ENCODE peak calls at places on chromosomes 2 and 18, in nine cellular contexts. V is colonic mucosa; T is PC-3; G is IMR-90; Q is stomach; B is GM23248; M is CD8-positive, alpha-beta T cell; D is CD4-positive, CD25-positive, alpha-beta regulatory T cell; E is body of pancreas. J is an unnamed sample. For H3K27me3, the result is how much of the 10 kb centered on the place peaks cover.

GRCh38 chr2:98461650-98462049 is 17.0 kb downstream of the INPP4A start:
- DNase-seq in E (no peak), V (no peak), B (no peak), T (no peak), M (peak), G (no peak), D (no peak), Q (no peak), J (no peak)

GRCh38 chr18:12278153-12278764 is 24.1 kb downstream of the CIDEA start:
- DNase-seq in B (peak), E (no peak), G (peak), M (no peak), D (peak), T (peak), Q (no peak), V (no peak), J (no peak)

GRCh38 chr18:43625582-43625981 is 348.3 kb upstream of the SYT4 start:
- DNase-seq in D (no peak), M (no peak), T (no peak), Q (no peak), E (no peak), V (no peak), B (no peak), G (no peak), J (no peak)

GRCh38 chr2:33581857-33582256 is 17.2 kb downstream of the FAM98A start:
- DNase-seq in V (no peak), M (no peak), G (no peak), T (no peak), E (no peak), Q (no peak), B (no peak), D (peak), J (no peak)

GRCh38 chr2:97870396-97870843 is 125.3 kb downstream of the TMEM131 start:
- DNase-seq in E (no peak), T (peak), B (peak), D (peak), G (peak), V (no peak), Q (no peak), M (peak), J (peak)

GRCh38 chr2:106193491-106193976 is 567 bp downstream of the UXS1 start:
- DNase-seq in D (peak), M (no peak), B (peak), T (no peak), Q (peak), V (peak), E (peak), G (no peak), J (peak)

GRCh38 chr2:107721581-107721980 is 105.1 kb upstream of the RGPD4 start:
- DNase-seq in T (no peak), E (no peak), G (no peak), B (no peak), Q (no peak), V (no peak), D (no peak), M (no peak), J (no peak)

GRCh38 chr2:224142397-224143312 is 103.6 kb upstream of the SERPINE2 start:
- DNase-seq in D (no peak), V (no peak), Q (no peak), T (peak), G (peak), E (no peak), B (peak), M (no peak), J (no peak)

GRCh38 chr2:48148841-48149240 is 242.5 kb upstream of the FBXO11 start:
- DNase-seq in E (no peak), V (no peak), B (peak), T (no peak), M (no peak), G (no peak), D (no peak), Q (no peak), J (no peak)

GRCh38 chr18:46761054-46761769 is 4.4 kb upstream of the ST8SIA5 start:
- DNase-seq in E (no peak), D (no peak), T (no peak), B (no peak), G (no peak), M (no peak), V (no peak), Q (no peak), J (no peak)

GRCh38 chr18:46062781-46063180 is 9.3 kb downstream of the PSTPIP2 start:
- DNase-seq in E (no peak), T (no peak), G (no peak), M (peak), B (no peak), D (no peak), V (no peak), Q (no peak), J (no peak)

GRCh38 chr2:188378551-188378950 is 86.9 kb downstream of the GULP1 start:
- DNase-seq in B (no peak), T (no peak), E (no peak), M (no peak), V (no peak), G (peak), D (no peak), Q (no peak), J (no peak)

GRCh38 chr2:70927641-70928040 is 8.1 kb upstream of the ATP6V1B1 start:
- DNase-seq in M (peak), G (no peak), E (no peak), D (no peak), B (no peak), T (no peak), Q (no peak), V (peak), J (no peak)

GRCh38 chr18:48813833-48814489 is 136.8 kb downstream of the SMAD7 start:
- DNase-seq in T (peak), G (no peak), D (peak), E (peak), V (peak), Q (peak), M (peak), B (no peak), J (peak)

GRCh38 chr18:74598350-74599001 is 806 bp downstream of the ZNF407 start:
- DNase-seq in V (peak), E (peak), Q (peak), D (peak), T (peak), B (peak), M (peak), G (peak), J (peak)

GRCh38 chr2:232887171-232887850 is 17.2 kb downstream of the SNORC start:
- DNase-seq in T (no peak), B (peak), M (no peak), V (peak), D (no peak), Q (peak), E (peak), G (no peak), J (no peak)

GRCh38 chr2:187826023-187826422 is 271.8 kb upstream of the TFPI start:
- DNase-seq in V (no peak), T (peak), D (no peak), G (no peak), Q (no peak), E (no peak), B (peak), M (no peak), J (no peak)

GRCh38 chr2:207394203-207394741 is 135.5 kb upstream of the CREB1 start:
- DNase-seq in M (no peak), T (peak), E (no peak), G (peak), B (peak), Q (no peak), V (no peak), D (no peak), J (no peak)

GRCh38 chr18:48733854-48734253 is 195.0 kb downstream of the CTIF start:
- DNase-seq in G (no peak), V (no peak), Q (no peak), E (no peak), M (no peak), B (no peak), T (no peak), D (no peak), J (no peak)

GRCh38 chr2:86584164-86584913 is 21.1 kb upstream of the CHMP3 start:
- DNase-seq in M (no peak), V (no peak), B (peak), E (no peak), Q (no peak), D (peak), T (peak), G (no peak), J (no peak)

DNA sequence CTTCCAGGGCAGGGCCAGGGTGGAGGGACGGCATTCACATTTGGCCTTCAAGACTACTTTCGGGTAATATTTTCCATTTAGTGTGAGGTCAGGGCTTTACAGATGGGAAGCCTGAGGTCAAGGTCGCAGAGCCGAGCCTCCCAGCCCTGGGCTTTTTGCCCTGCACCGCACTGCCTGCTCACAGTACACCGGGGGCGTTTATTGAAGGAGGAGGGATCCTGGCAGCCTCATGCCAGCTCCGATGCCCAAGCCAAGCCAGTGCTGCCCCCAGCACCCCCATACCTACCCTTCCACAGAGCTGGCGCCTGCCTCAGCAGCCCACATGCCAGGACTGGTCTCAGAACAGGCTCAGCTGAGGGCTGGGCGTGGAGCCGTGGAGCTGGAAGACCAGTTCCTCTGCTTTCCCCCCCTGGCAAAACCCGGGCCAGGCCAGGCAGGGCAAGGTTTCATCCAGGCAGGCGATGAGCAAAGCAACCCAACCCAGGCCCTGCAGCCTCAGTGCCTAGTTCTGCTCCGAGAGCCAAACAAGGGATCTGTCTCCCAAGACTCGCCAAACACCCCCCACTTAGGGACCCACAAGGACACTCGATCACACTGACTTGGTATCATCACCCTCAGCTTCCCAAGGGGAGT is 11.9 kb downstream of the SDC1 start:
- DNase-seq in Q (peak), E (peak), T (peak), D (no peak), M (no peak), G (no peak), V (no peak), B (no peak), J (no peak)
- H3K27ac ChIP-seq in Q (peak), E (no peak), T (no peak), D (no peak), M (no peak), G (no peak), V (no peak), B (no peak), J (no peak)

GRCh38 chr2:26560892-26561291 is 80.3 kb downstream of the CIB4 start:
- DNase-seq in E (no peak), V (no peak), M (no peak), Q (no peak), B (no peak), G (no peak), D (no peak), T (no peak), J (no peak)
- H3K27me3 ChIP-seq in E (under half), V (under half), M (under half), Q (under half), B (half or more), G (half or more), D (under half), T (half or more), J (under half)

GRCh38 chr2:10022886-10023662 is 20.3 kb upstream of the KLF11 start:
- DNase-seq in E (no peak), D (no peak), Q (no peak), G (no peak), T (no peak), M (no peak), B (no peak), V (no peak), J (no peak)
- H3K27ac ChIP-seq in E (no peak), D (no peak), Q (no peak), G (no peak), T (no peak), M (no peak), B (no peak), V (no peak), J (no peak)

GRCh38 chr18:35835366-35835765 is 137.1 kb upstream of the RMP24 start:
- DNase-seq in M (no peak), Q (no peak), T (no peak), G (no peak), E (no peak), D (no peak), V (no peak), B (no peak), J (no peak)
- H3K27me3 ChIP-seq in M (under half), Q (under half), T (under half), G (under half), E (under half), D (under half), V (under half), B (under half), J (under half)

GRCh38 chr2:162210385-162210784 is 32.9 kb downstream of the FAP start:
- DNase-seq in M (no peak), B (peak), D (no peak), E (no peak), G (peak), V (no peak), Q (no peak), T (no peak), J (no peak)
- H3K27ac ChIP-seq in M (no peak), B (peak), D (no peak), E (no peak), G (peak), V (no peak), Q (no peak), T (no peak), J (no peak)

GRCh38 chr18:79387615-79388014 is 8.1 kb upstream of the NFATC1 start:
- DNase-seq in V (no peak), B (no peak), T (no peak), M (no peak), D (no peak), Q (no peak), G (no peak), E (no peak), J (no peak)

GRCh38 chr18:79388043-79388442 is 7.7 kb upstream of the NFATC1 start:
- DNase-seq in M (no peak), E (no peak), T (no peak), B (no peak), D (no peak), G (no peak), V (peak), Q (no peak), J (peak)

GRCh38 chr18:79385749-79386341 is 9.9 kb upstream of the NFATC1 start:
- DNase-seq in M (no peak), E (no peak), Q (no peak), D (no peak), T (no peak), V (no peak), G (no peak), B (no peak), J (no peak)

GRCh38 chr18:79386547-79386946 is 9.2 kb upstream of the NFATC1 start:
- DNase-seq in B (no peak), V (no peak), T (no peak), M (no peak), Q (peak), E (no peak), G (no peak), D (no peak), J (no peak)

GRCh38 chr18:79387214-79387613 is 8.5 kb upstream of the NFATC1 start:
- DNase-seq in Q (peak), E (no peak), M (no peak), G (no peak), B (no peak), T (no peak), D (no peak), V (no peak), J (no peak)
- H3K27me3 ChIP-seq in Q (under half), E (under half), M (under half), G (under half), B (under half), T (under half), D (under half), V (under half), J (under half)

DNA sequence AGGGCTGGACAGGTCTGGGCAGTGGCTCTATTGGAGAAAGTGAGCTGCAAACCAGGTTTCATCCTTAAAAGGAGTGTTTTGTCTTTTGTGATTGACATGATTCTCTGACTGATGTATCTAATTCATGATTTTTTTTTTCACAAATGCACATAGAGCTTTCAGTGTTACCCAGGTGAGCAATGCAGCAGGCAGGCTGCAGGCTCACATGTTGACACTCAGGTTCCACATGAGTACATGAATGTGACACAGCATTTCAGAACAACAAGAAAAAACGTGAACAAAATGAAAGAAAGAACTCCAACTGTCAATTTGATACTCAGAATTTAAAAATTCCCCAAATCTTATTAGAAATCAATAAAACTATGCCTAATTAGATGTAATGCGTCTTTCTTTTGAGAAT is 430.2 kb downstream of the LPIN1 start:
- DNase-seq in V (no peak), B (no peak), T (no peak), E (no peak), D (no peak), M (no peak), G (no peak), Q (no peak), J (no peak)
- H3K27ac ChIP-seq in V (peak), B (no peak), T (peak), E (no peak), D (no peak), M (no peak), G (no peak), Q (peak), J (peak)

GRCh38 chr2:176134978-176135575 is 5.6 kb downstream of the HOXD8 start:
- DNase-seq in E (no peak), D (no peak), Q (no peak), T (peak), V (no peak), G (no peak), M (no peak), B (peak), J (no peak)
- H3K27me3 ChIP-seq in E (under half), D (half or more), Q (under half), T (under half), V (under half), G (half or more), M (half or more), B (under half), J (half or more)

GRCh38 chr18:51195086-51195601 is 2.3 kb downstream of the MEX3C start:
- DNase-seq in M (no peak), G (peak), D (no peak), B (peak), T (no peak), E (no peak), Q (no peak), V (no peak), J (no peak)

GRCh38 chr18:51194604-51195003 is 2.9 kb downstream of the MEX3C start:
- DNase-seq in E (no peak), D (peak), T (no peak), V (no peak), M (no peak), Q (no peak), B (peak), G (no peak), J (no peak)

GRCh38 chr18:51196811-51197660 is 445 bp downstream of the MEX3C start:
- DNase-seq in D (peak), M (peak), E (peak), B (peak), G (peak), V (peak), T (no peak), Q (peak), J (no peak)

GRCh38 chr18:51196116-51196810 is 1.2 kb downstream of the MEX3C start:
- DNase-seq in B (peak), E (peak), Q (peak), V (peak), M (peak), D (peak), T (no peak), G (peak), J (peak)

GRCh38 chr18:51195602-51196115 is 1.8 kb downstream of the MEX3C start:
- DNase-seq in T (peak), B (peak), G (peak), D (peak), E (peak), Q (no peak), M (no peak), V (peak), J (peak)
- H3K27ac ChIP-seq in T (no peak), B (peak), G (peak), D (peak), E (peak), Q (peak), M (peak), V (peak), J (peak)

J was measured in CD8-positive, alpha-beta memory T cell.